ENCODE peak calls at places on chromosomes 6 and 20, in five cellular contexts. One of them, this sample, is unnamed.

GRCh38 chr20:5100684-5101347 is 18.9 kb downstream of the PCNA start:
- DNase-seq in neural crest cell: peak; percentile 70
- DNase-seq in AG04450: no peak
- DNase-seq in ovary: peak; percentile 83
- DNase-seq in Peyer's patch: peak; percentile 78
- DNase-seq in this sample: no peak

GRCh38 chr6:40891686-40892085 is 147.3 kb downstream of the UNC5CL start:
- DNase-seq in Peyer's patch: no peak
- DNase-seq in neural crest cell: no peak
- DNase-seq in AG04450: no peak
- DNase-seq in ovary: no peak
- DNase-seq in this sample: no peak

GRCh38 chr6:29908341-29908662 is 34.0 kb upstream of the HLA-A start:
- DNase-seq in ovary: no peak
- DNase-seq in AG04450: no peak
- DNase-seq in neural crest cell: no peak
- DNase-seq in Peyer's patch: no peak
- DNase-seq in this sample: no peak

GRCh38 chr6:34169897-34170296 is 24.0 kb upstream of the GRM4 start:
- DNase-seq in AG04450: no peak
- DNase-seq in ovary: no peak
- DNase-seq in Peyer's patch: no peak
- DNase-seq in neural crest cell: no peak
- DNase-seq in this sample: no peak

GRCh38 chr6:112680076-112680475 is 332.9 kb downstream of the RFPL4B start:
- DNase-seq in neural crest cell: no peak
- DNase-seq in AG04450: no peak
- DNase-seq in Peyer's patch: no peak
- DNase-seq in ovary: no peak
- DNase-seq in this sample: no peak

GRCh38 chr6:68874747-68875146 is 239.7 kb downstream of the ADGRB3 start:
- DNase-seq in neural crest cell: no peak
- DNase-seq in ovary: no peak
- DNase-seq in Peyer's patch: no peak
- DNase-seq in AG04450: no peak
- DNase-seq in this sample: no peak

GRCh38 chr6:125363360-125364121 is 61.8 kb upstream of the HDDC2 start:
- DNase-seq in ovary: peak; percentile 23
- DNase-seq in AG04450: no peak
- DNase-seq in neural crest cell: peak; percentile 67
- DNase-seq in Peyer's patch: peak; percentile 48
- DNase-seq in this sample: peak; percentile 90

GRCh38 chr6:162973141-162973872 is 245.5 kb downstream of the PACRG start:
- DNase-seq in ovary: no peak
- DNase-seq in Peyer's patch: no peak
- DNase-seq in AG04450: no peak
- DNase-seq in neural crest cell: no peak
- DNase-seq in this sample: no peak

GRCh38 chr6:112827793-112828192 is 480.7 kb downstream of the RFPL4B start:
- DNase-seq in AG04450: no peak
- DNase-seq in neural crest cell: no peak
- DNase-seq in ovary: no peak
- DNase-seq in Peyer's patch: no peak
- DNase-seq in this sample: no peak

GRCh38 chr6:42979523-42980177 is 669 bp upstream of the PEX6 start:
- DNase-seq in Peyer's patch: no peak
- DNase-seq in neural crest cell: peak; percentile 8
- DNase-seq in AG04450: no peak
- DNase-seq in ovary: no peak
- DNase-seq in this sample: no peak

GRCh38 chr20:59422911-59423520 is 122.6 kb downstream of the EDN3 start:
- DNase-seq in AG04450: no peak
- DNase-seq in neural crest cell: no peak
- DNase-seq in ovary: no peak
- DNase-seq in Peyer's patch: no peak
- DNase-seq in this sample: no peak

GRCh38 chr6:130147151-130147550 is 75.6 kb downstream of the SAMD3 start:
- DNase-seq in neural crest cell: no peak
- DNase-seq in Peyer's patch: no peak
- DNase-seq in AG04450: no peak
- DNase-seq in ovary: no peak
- DNase-seq in this sample: no peak

GRCh38 chr6:74798302-74798701 is 407.6 kb downstream of the COL12A1 start:
- DNase-seq in ovary: no peak
- DNase-seq in AG04450: no peak
- DNase-seq in Peyer's patch: no peak
- DNase-seq in neural crest cell: no peak
- DNase-seq in this sample: no peak

GRCh38 chr20:17808357-17808756 is 108.6 kb downstream of the BANF2 start:
- DNase-seq in Peyer's patch: no peak
- DNase-seq in neural crest cell: peak; percentile 13
- DNase-seq in ovary: peak; percentile 80
- DNase-seq in AG04450: no peak
- DNase-seq in this sample: peak; percentile 0

GRCh38 chr20:2006452-2007381 is 12.9 kb upstream of the PDYN start:
- DNase-seq in AG04450: peak; percentile 1
- DNase-seq in ovary: no peak
- DNase-seq in neural crest cell: peak; percentile 41
- DNase-seq in Peyer's patch: no peak
- DNase-seq in this sample: no peak

GRCh38 chr20:2005359-2005758 is 11.5 kb upstream of the PDYN start:
- DNase-seq in ovary: no peak
- DNase-seq in neural crest cell: no peak
- DNase-seq in Peyer's patch: no peak
- DNase-seq in AG04450: no peak
- DNase-seq in this sample: no peak

GRCh38 chr20:2002365-2002764 is 8.5 kb upstream of the PDYN start:
- DNase-seq in AG04450: no peak
- DNase-seq in neural crest cell: no peak
- DNase-seq in Peyer's patch: no peak
- DNase-seq in ovary: no peak
- DNase-seq in this sample: no peak

GRCh38 chr20:2004171-2004570 is 10.3 kb upstream of the PDYN start:
- DNase-seq in AG04450: no peak
- DNase-seq in ovary: no peak
- DNase-seq in neural crest cell: no peak
- DNase-seq in Peyer's patch: no peak
- DNase-seq in this sample: no peak

GRCh38 chr20:2005831-2006426 is 12.1 kb upstream of the PDYN start:
- DNase-seq in ovary: peak; percentile 36
- DNase-seq in neural crest cell: peak; percentile 94
- DNase-seq in Peyer's patch: peak; percentile 67
- DNase-seq in AG04450: peak; percentile 29
- DNase-seq in this sample: no peak
- TF ChIP-seq CTCF in ovary: no peak
- TF ChIP-seq CTCF in neural crest cell: no peak
- TF ChIP-seq CTCF in Peyer's patch: no peak
- TF ChIP-seq CTCF in AG04450: no peak
- TF ChIP-seq CTCF in this sample: no peak

DNA sequence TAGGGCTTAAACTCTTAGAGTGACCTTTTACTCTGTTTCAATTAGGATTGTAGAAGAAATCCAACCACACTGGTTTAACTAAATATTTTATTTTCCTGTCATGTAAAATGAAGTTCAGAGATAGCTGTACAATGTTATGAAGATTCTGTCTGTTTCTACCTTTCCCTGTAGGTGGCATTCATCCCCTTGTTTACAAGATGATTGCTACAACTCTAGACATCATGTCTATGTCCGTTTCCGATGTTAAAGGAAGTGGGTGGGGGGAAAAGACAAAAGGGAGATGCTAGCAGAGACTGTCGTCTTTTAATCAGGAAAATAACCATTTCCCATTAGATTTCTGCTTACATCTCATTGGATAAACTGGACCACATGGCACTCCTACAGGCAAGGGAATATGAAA is 30.9 kb upstream of the RIMS1 start:
- DNase-seq in AG04450: no peak
- DNase-seq in Peyer's patch: no peak
- DNase-seq in neural crest cell: no peak
- DNase-seq in ovary: no peak
- DNase-seq in this sample: no peak
- TF ChIP-seq CTCF in AG04450: no peak
- TF ChIP-seq CTCF in Peyer's patch: no peak
- TF ChIP-seq CTCF in neural crest cell: no peak
- TF ChIP-seq CTCF in ovary: no peak
- TF ChIP-seq CTCF in this sample: no peak

DNA sequence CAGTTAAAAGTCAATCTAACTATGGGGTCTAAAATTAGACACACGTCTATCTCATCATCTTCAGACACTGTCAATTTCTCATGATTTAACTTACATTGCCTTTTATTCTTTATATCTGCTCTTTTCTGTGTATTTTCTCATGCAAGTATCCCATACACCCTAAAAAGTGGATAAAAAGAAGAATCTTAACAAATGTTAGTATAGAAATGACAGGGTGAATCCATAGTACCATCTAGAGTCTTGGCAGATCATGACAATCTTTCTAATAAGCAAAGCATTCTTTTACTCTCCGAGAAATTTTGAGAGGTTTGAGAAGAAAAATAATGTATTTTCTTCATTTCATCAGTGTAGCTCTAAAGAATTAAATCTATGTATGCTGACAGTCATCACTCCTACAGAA is 382.7 kb downstream of the C6orf118 start:
- DNase-seq in neural crest cell: no peak
- DNase-seq in ovary: no peak
- DNase-seq in AG04450: no peak
- DNase-seq in Peyer's patch: no peak
- DNase-seq in this sample: no peak
- TF ChIP-seq CTCF in neural crest cell: peak; percentile 38
- TF ChIP-seq CTCF in ovary: no peak
- TF ChIP-seq CTCF in AG04450: no peak
- TF ChIP-seq CTCF in Peyer's patch: no peak
- TF ChIP-seq CTCF in this sample: peak; percentile 66

DNA sequence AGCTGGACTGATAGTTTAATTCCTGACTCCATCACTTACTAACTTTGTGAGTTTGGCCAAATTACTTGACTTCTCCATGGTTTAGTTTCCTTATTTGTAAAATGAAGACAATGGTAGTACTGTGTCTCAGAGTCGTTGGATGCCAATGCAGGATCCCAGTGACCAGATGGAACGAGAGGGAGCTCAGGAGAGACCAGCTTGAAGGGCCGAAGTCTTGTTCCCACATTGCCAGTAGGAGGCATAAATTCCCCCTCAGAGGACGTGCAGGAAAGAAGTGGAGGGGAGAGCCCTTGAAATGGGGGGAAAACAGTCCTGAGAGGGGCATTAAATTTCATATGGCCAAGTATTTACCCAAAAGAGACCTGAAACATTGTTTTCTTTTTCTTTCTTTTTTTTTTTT is 2.1 kb upstream of the MUC22 start:
- DNase-seq in neural crest cell: no peak
- DNase-seq in AG04450: no peak
- DNase-seq in ovary: no peak
- DNase-seq in Peyer's patch: no peak
- DNase-seq in this sample: no peak
- TF ChIP-seq CTCF in neural crest cell: no peak
- TF ChIP-seq CTCF in AG04450: no peak
- TF ChIP-seq CTCF in ovary: no peak
- TF ChIP-seq CTCF in Peyer's patch: no peak
- TF ChIP-seq CTCF in this sample: no peak

GRCh38 chr20:30912006-30912660 is 345.3 kb upstream of the DEFB115 start:
- DNase-seq in neural crest cell: no peak
- DNase-seq in Peyer's patch: no peak
- DNase-seq in ovary: no peak
- DNase-seq in AG04450: no peak
- DNase-seq in this sample: no peak
- TF ChIP-seq CTCF in neural crest cell: no peak
- TF ChIP-seq CTCF in Peyer's patch: no peak
- TF ChIP-seq CTCF in ovary: no peak
- TF ChIP-seq CTCF in AG04450: no peak
- TF ChIP-seq CTCF in this sample: no peak

GRCh38 chr6:170440437-170440836 is 112.7 kb downstream of the PSMB1 start:
- DNase-seq in neural crest cell: peak; percentile 30
- DNase-seq in Peyer's patch: no peak
- DNase-seq in ovary: no peak
- DNase-seq in AG04450: no peak
- DNase-seq in this sample: peak; percentile 69
- TF ChIP-seq CTCF in neural crest cell: no peak
- TF ChIP-seq CTCF in Peyer's patch: no peak
- TF ChIP-seq CTCF in ovary: no peak
- TF ChIP-seq CTCF in AG04450: no peak
- TF ChIP-seq CTCF in this sample: no peak

GRCh38 chr20:60857708-60858107 is 394.4 kb upstream of the CDH4 start:
- DNase-seq in AG04450: peak; percentile 4
- DNase-seq in Peyer's patch: no peak
- DNase-seq in neural crest cell: no peak
- DNase-seq in ovary: no peak
- DNase-seq in this sample: no peak

GRCh38 chr20:60851826-60852704 is 400.0 kb upstream of the CDH4 start:
- DNase-seq in neural crest cell: peak; percentile 42
- DNase-seq in ovary: no peak
- DNase-seq in Peyer's patch: no peak
- DNase-seq in AG04450: no peak
- DNase-seq in this sample: no peak
- TF ChIP-seq CTCF in neural crest cell: peak; percentile 75
- TF ChIP-seq CTCF in ovary: no peak
- TF ChIP-seq CTCF in Peyer's patch: no peak
- TF ChIP-seq CTCF in AG04450: peak; percentile 50
- TF ChIP-seq CTCF in this sample: peak; percentile 75

GRCh38 chr6:76677017-76677416 is 604.6 kb upstream of the IMPG1 start:
- DNase-seq in Peyer's patch: no peak
- DNase-seq in AG04450: no peak
- DNase-seq in neural crest cell: no peak
- DNase-seq in ovary: no peak
- DNase-seq in this sample: no peak

GRCh38 chr6:76684881-76685280 is 612.4 kb upstream of the IMPG1 start:
- DNase-seq in neural crest cell: no peak
- DNase-seq in ovary: no peak
- DNase-seq in Peyer's patch: no peak
- DNase-seq in AG04450: no peak
- DNase-seq in this sample: no peak

GRCh38 chr6:76683985-76684384 is 611.5 kb upstream of the IMPG1 start:
- DNase-seq in AG04450: no peak
- DNase-seq in Peyer's patch: no peak
- DNase-seq in ovary: no peak
- DNase-seq in neural crest cell: no peak
- DNase-seq in this sample: no peak

GRCh38 chr6:76681781-76682180 is 609.3 kb upstream of the IMPG1 start:
- DNase-seq in Peyer's patch: no peak
- DNase-seq in AG04450: no peak
- DNase-seq in neural crest cell: no peak
- DNase-seq in ovary: no peak
- DNase-seq in this sample: no peak

GRCh38 chr6:76682842-76683241 is 610.4 kb upstream of the IMPG1 start:
- DNase-seq in Peyer's patch: no peak
- DNase-seq in AG04450: no peak
- DNase-seq in neural crest cell: no peak
- DNase-seq in ovary: no peak
- DNase-seq in this sample: no peak
- TF ChIP-seq CTCF in Peyer's patch: no peak
- TF ChIP-seq CTCF in AG04450: peak; percentile 38
- TF ChIP-seq CTCF in neural crest cell: peak; percentile 74
- TF ChIP-seq CTCF in ovary: no peak
- TF ChIP-seq CTCF in this sample: peak; percentile 86

GRCh38 chr20:35984382-35984781 is 16.0 kb downstream of the CNBD2 start:
- DNase-seq in Peyer's patch: no peak
- DNase-seq in AG04450: no peak
- DNase-seq in ovary: no peak
- DNase-seq in neural crest cell: no peak
- DNase-seq in this sample: no peak
- TF ChIP-seq CTCF in Peyer's patch: no peak
- TF ChIP-seq CTCF in AG04450: no peak
- TF ChIP-seq CTCF in ovary: no peak
- TF ChIP-seq CTCF in neural crest cell: no peak
- TF ChIP-seq CTCF in this sample: no peak